ENCODE peak calls at places on chromosome 2, in seven cellular contexts. Q, K, W, X, H, Y and P are unnamed samples.

GRCh38 chr2:73084971-73085370 is 13.5 kb upstream of the SFXN5 start:
- DNase-seq in Y (no peak), K (no peak), H (no peak), X (no peak), W (no peak), Q (no peak), P (no peak)

GRCh38 chr2:159091981-159092380 is 123.5 kb downstream of the TANC1 start:
- DNase-seq in H (no peak), K (no peak), Y (no peak), X (no peak), W (no peak), Q (no peak), P (no peak)

GRCh38 chr2:145846986-145847385 is 1327.1 kb upstream of the ZEB2 start:
- DNase-seq in X (no peak), W (no peak), H (no peak), Q (no peak), K (no peak), Y (no peak), P (no peak)

GRCh38 chr2:73984922-73985317 is 210 bp downstream of the TET3 start:
- DNase-seq in X (peak; percentile 47), Y (peak; percentile 86), K (no peak), Q (peak; percentile 70), W (no peak), H (peak; percentile 58), P (no peak)

GRCh38 chr2:235864746-235865535 is 303.2 kb downstream of the GBX2 start:
- DNase-seq in W (no peak), K (no peak), Y (peak; percentile 65), X (no peak), Q (no peak), H (no peak), P (no peak)

GRCh38 chr2:213065583-213066444 is 85.6 kb downstream of the IKZF2 start:
- DNase-seq in Q (peak; percentile 42), X (peak; percentile 7), Y (no peak), H (peak; percentile 55), K (no peak), W (no peak), P (no peak)

GRCh38 chr2:175880-176800 is 87.7 kb downstream of the SH3YL1 start:
- DNase-seq in K (no peak), Y (no peak), X (no peak), Q (peak; percentile 47), W (no peak), H (peak; percentile 89), P (no peak)

GRCh38 chr2:121335294-121336290 is 50.6 kb upstream of the TFCP2L1 start:
- DNase-seq in Q (no peak), X (no peak), Y (no peak), K (no peak), W (no peak), H (no peak), P (no peak)

GRCh38 chr2:188813846-188814245 is 160.3 kb upstream of the COL3A1 start:
- DNase-seq in H (no peak), Q (no peak), X (no peak), K (no peak), W (no peak), Y (no peak), P (no peak)

GRCh38 chr2:213848631-213849030 is 562.2 kb upstream of the VWC2L start:
- DNase-seq in K (no peak), X (no peak), H (no peak), Y (no peak), W (no peak), Q (no peak), P (no peak)

GRCh38 chr2:235444101-235444597 is 49.7 kb upstream of the AGAP1 start:
- DNase-seq in Y (no peak), K (peak; percentile 45), Q (no peak), W (no peak), X (no peak), H (peak; percentile 20), P (no peak)

GRCh38 chr2:163716101-163716500 is 19.7 kb downstream of the FIGN start:
- DNase-seq in Q (no peak), X (no peak), W (no peak), H (no peak), K (no peak), Y (no peak), P (no peak)

GRCh38 chr2:163711699-163712098 is 24.1 kb downstream of the FIGN start:
- DNase-seq in W (no peak), K (no peak), X (no peak), H (no peak), Y (no peak), Q (no peak), P (no peak)

GRCh38 chr2:163711244-163711643 is 24.6 kb downstream of the FIGN start:
- DNase-seq in Y (no peak), X (no peak), K (no peak), Q (no peak), H (no peak), W (no peak), P (no peak)

GRCh38 chr2:163715199-163715598 is 20.6 kb downstream of the FIGN start:
- DNase-seq in X (no peak), Q (no peak), W (no peak), H (no peak), Y (no peak), K (no peak), P (no peak)

GRCh38 chr2:163713534-163714311 is 22.1 kb downstream of the FIGN start:
- DNase-seq in Y (no peak), X (peak; percentile 28), K (no peak), H (no peak), W (no peak), Q (no peak), P (no peak)
- H3K4me3 ChIP-seq in Y (no peak overlapping the region), X (peak overlapping the region; percentile 35), K (no peak overlapping the region), H (no peak overlapping the region), W (peak overlapping the region; percentile 28), Q (no peak overlapping the region), P (no peak overlapping the region)

GRCh38 chr2:88903744-88904353 is 212.4 kb downstream of the RPIA start:
- DNase-seq in W (no peak), K (peak; percentile 31), Q (no peak), H (peak; percentile 13), Y (no peak), X (peak; percentile 9), P (no peak)
- H3K4me1 ChIP-seq in W (no peaks in the 10 kb centered on the region), K (no peaks in the 10 kb centered on the region), Q (no peaks in the 10 kb centered on the region), H (no peaks in the 10 kb centered on the region), Y (no peaks in the 10 kb centered on the region), X (no peaks in the 10 kb centered on the region), P (no peaks in the 10 kb centered on the region)

GRCh38 chr2:162838141-162838500 is 446 bp downstream of the KCNH7 start:
- DNase-seq in K (no peak), H (no peak), Q (no peak), X (peak; percentile 2), W (no peak), Y (peak; percentile 27), P (no peak)
- H3K4me3 ChIP-seq in K (no peak overlapping the region), H (no peak overlapping the region), Q (no peak overlapping the region), X (peak overlapping the region; percentile 55), W (peak overlapping the region; percentile 27), Y (no peak overlapping the region), P (no peak overlapping the region)

GRCh38 chr2:109560265-109560664 is 53.5 kb downstream of the SEPTIN10 start:
- DNase-seq in H (peak; percentile 34), W (no peak), X (no peak), Y (no peak), Q (no peak), K (no peak), P (no peak)

GRCh38 chr2:109558076-109558882 is 55.5 kb downstream of the SEPTIN10 start:
- DNase-seq in Q (no peak), H (peak; percentile 19), K (peak; percentile 68), W (no peak), X (no peak), Y (no peak), P (no peak)

GRCh38 chr2:109563294-109563693 is 50.5 kb downstream of the SEPTIN10 start:
- DNase-seq in X (no peak), Q (no peak), H (no peak), K (no peak), Y (no peak), W (no peak), P (no peak)

GRCh38 chr2:109562421-109562820 is 51.3 kb downstream of the SEPTIN10 start:
- DNase-seq in Y (no peak), H (no peak), K (peak; percentile 26), X (no peak), Q (no peak), W (no peak), P (no peak)

DNA sequence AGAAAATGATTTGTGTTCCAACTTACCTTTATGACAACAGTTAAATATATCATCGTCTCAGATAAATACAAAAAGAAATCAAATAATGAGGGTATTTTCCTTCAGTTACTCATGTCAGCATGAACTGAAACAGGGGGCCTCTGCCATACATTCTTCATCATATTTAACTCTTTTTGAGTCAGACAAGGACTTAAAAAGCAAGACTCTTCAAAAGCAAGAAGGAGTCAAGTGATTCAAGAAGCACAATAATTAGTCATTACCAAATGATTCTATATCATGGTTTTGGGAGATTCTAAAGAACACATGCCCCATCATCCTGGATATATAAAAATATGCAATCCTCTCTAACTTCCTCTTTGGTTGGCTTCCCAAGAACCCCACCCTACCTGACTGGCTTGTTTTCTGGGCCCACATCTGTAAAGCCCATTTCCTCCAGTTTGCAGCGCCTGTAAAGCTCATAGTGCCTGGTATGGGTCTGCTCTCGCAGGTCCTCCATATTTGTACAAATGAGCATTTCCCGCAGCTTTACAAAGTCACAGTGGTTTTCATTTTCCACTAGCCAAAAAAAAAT is 49.7 kb downstream of the SEPTIN10 start:
- DNase-seq in Y (no peak), K (no peak), H (no peak), Q (no peak), W (no peak), X (no peak), P (no peak)
- H3K4me1 ChIP-seq in Y (no peaks in the 10 kb centered on the region), K (peaks cover 8% of the 10 kb centered on the region), H (no peaks in the 10 kb centered on the region), Q (no peaks in the 10 kb centered on the region), W (peaks cover 6% of the 10 kb centered on the region), X (no peaks in the 10 kb centered on the region), P (peaks cover 3% of the 10 kb centered on the region)